ENCODE peak calls at places on chromosomes 5 and 9, in four cellular contexts. B is progenitor cell of endocrine pancreas, Z is epithelial cell of proximal tubule, Q is AG04449. V is an unnamed sample.

GRCh38 chr9:134922066-134922931 is 4.6 kb upstream of the FCN1 start:
- DNase-seq in B (no peak), Z (no peak), Q (no peak), V (no peak)

GRCh38 chr5:132426525-132427138 is 57.1 kb downstream of the SLC22A5 start:
- DNase-seq in B (no peak), Z (no peak), Q (peak; percentile 76), V (no peak)

GRCh38 chr5:81852277-81853004 is 101.5 kb upstream of the SSBP2 start:
- DNase-seq in B (no peak), Z (no peak), Q (no peak), V (no peak)

GRCh38 chr5:98651715-98652114 is 121.7 kb upstream of the RGMB start:
- DNase-seq in B (no peak), Z (no peak), Q (no peak), V (no peak)

GRCh38 chr9:34211395-34211794 is 32.6 kb downstream of the UBAP1 start:
- DNase-seq in B (no peak), Z (no peak), Q (no peak), V (no peak)

GRCh38 chr5:65986796-65987195 is 60.4 kb downstream of the ERBIN start:
- DNase-seq in B (no peak), Z (no peak), Q (no peak), V (no peak)

GRCh38 chr5:26582350-26583040 is 455.9 kb downstream of the CDH9 start:
- DNase-seq in B (no peak), Z (no peak), Q (no peak), V (peak; percentile 61)

GRCh38 chr9:33138768-33139167 is 28.4 kb downstream of the B4GALT1 start:
- DNase-seq in B (no peak), Z (no peak), Q (no peak), V (no peak)

GRCh38 chr9:107971241-107971640 is 481.7 kb upstream of the KLF4 start:
- DNase-seq in B (no peak), Z (no peak), Q (no peak), V (no peak)

GRCh38 chr5:52811067-52811749 is 23.5 kb downstream of the ITGA1 start:
- DNase-seq in B (no peak), Z (no peak), Q (no peak), V (no peak)

GRCh38 chr5:155154973-155155372 is 141.4 kb downstream of the KIF4B start:
- DNase-seq in B (no peak), Z (no peak), Q (no peak), V (peak; percentile 8)

GRCh38 chr5:140674629-140675028 is 1.3 kb upstream of the DND1 start:
- DNase-seq in B (no peak), Z (no peak), Q (no peak), V (no peak)

GRCh38 chr5:146042628-146043279 is 62.6 kb downstream of the PLAC8L1 start:
- DNase-seq in B (no peak), Z (peak; percentile 55), Q (peak; percentile 26), V (no peak)

GRCh38 chr5:115949096-115949495 is 13.2 kb upstream of the LVRN start:
- DNase-seq in B (no peak), Z (no peak), Q (no peak), V (no peak)

GRCh38 chr5:58984009-58984525 is 401.2 kb downstream of the RAB3C start:
- DNase-seq in B (no peak), Z (no peak), Q (no peak), V (no peak)

GRCh38 chr5:150607105-150607504 is 33.4 kb upstream of the SYNPO start:
- DNase-seq in B (no peak), Z (no peak), Q (no peak), V (no peak)

GRCh38 chr5:128551476-128551875 is 13.4 kb upstream of the FBN2 start:
- DNase-seq in B (no peak), Z (no peak), Q (no peak), V (no peak)

GRCh38 chr5:124419531-124419930 is 326.9 kb downstream of the ZNF608 start:
- DNase-seq in B (no peak), Z (no peak), Q (no peak), V (no peak)

GRCh38 chr5:106418196-106418595 is 1252.5 kb downstream of the EFNA5 start:
- DNase-seq in B (no peak), Z (no peak), Q (peak; percentile 16), V (no peak)

GRCh38 chr5:181200816-181201215 is 4.2 kb downstream of the TRIM7 start:
- DNase-seq in B (no peak), Z (no peak), Q (no peak), V (no peak)

GRCh38 chr5:33371660-33372059 is 69.1 kb upstream of the TARS1 start:
- DNase-seq in B (no peak), Z (no peak), Q (peak; percentile 72), V (no peak)

GRCh38 chr5:68379275-68380026 is 163.9 kb downstream of the PIK3R1 start:
- DNase-seq in B (no peak), Z (no peak), Q (no peak), V (no peak)

GRCh38 chr9:95854386-95855015 is 21.0 kb upstream of the ERCC6L2 start:
- DNase-seq in B (no peak), Z (no peak), Q (peak; percentile 53), V (peak; percentile 59)

GRCh38 chr5:138663009-138663408 is 87.8 kb upstream of the HSPA9 start:
- DNase-seq in B (no peak), Z (no peak), Q (no peak), V (no peak)

GRCh38 chr5:178590924-178591423 is 781 bp upstream of the COL23A1 start:
- DNase-seq in B (no peak), Z (no peak), Q (no peak), V (no peak)

GRCh38 chr9:37956904-37957663 is 53.2 kb upstream of the SLC25A51 start:
- DNase-seq in B (no peak), Z (no peak), Q (no peak), V (no peak)

GRCh38 chr9:131651599-131651998 is 88.3 kb downstream of the RAPGEF1 start:
- DNase-seq in B (no peak), Z (no peak), Q (no peak), V (no peak)

GRCh38 chr5:1930501-1930879 is 47.8 kb upstream of the IRX4 start:
- DNase-seq in B (no peak), Z (no peak), Q (no peak), V (no peak)

GRCh38 chr5:103532116-103532734 is 30.4 kb downstream of the NUDT12 start:
- DNase-seq in B (no peak), Z (peak; percentile 60), Q (no peak), V (no peak)

GRCh38 chr9:113875917-113876805 is at the start of gene ZNF618:
- DNase-seq in B (peak; percentile 15), Z (no peak), Q (no peak), V (no peak)

GRCh38 chr9:36451949-36452348 is 51.9 kb upstream of the RNF38 start:
- DNase-seq in B (no peak), Z (no peak), Q (no peak), V (no peak)

GRCh38 chr5:151895660-151896040 is 29.0 kb downstream of the GLRA1 start:
- DNase-seq in B (no peak), Z (no peak), Q (no peak), V (no peak)

GRCh38 chr5:96933764-96934163 is 2.1 kb upstream of the LNPEP start:
- DNase-seq in B (no peak), Z (no peak), Q (no peak), V (no peak)

GRCh38 chr5:14062178-14062577 is 81.0 kb upstream of the TRIO start:
- DNase-seq in B (no peak), Z (peak; percentile 36), Q (no peak), V (no peak)

GRCh38 chr9:112299514-112299913 is 33.9 kb downstream of the PTBP3 start:
- DNase-seq in B (no peak), Z (peak; percentile 16), Q (no peak), V (no peak)

GRCh38 chr5:110865400-110866094 is 126.7 kb downstream of the SLC25A46 start:
- DNase-seq in B (peak; percentile 30), Z (no peak), Q (no peak), V (no peak)

GRCh38 chr9:71383308-71383707 is 261.9 kb upstream of the TRPM3 start:
- DNase-seq in B (no peak), Z (no peak), Q (no peak), V (no peak)

GRCh38 chr5:14190194-14191164 is 47.3 kb downstream of the TRIO start:
- DNase-seq in B (no peak), Z (peak; percentile 88), Q (peak; percentile 97), V (peak; percentile 79)

GRCh38 chr9:125519741-125520140 is 187.3 kb downstream of the MAPKAP1 start:
- DNase-seq in B (no peak), Z (no peak), Q (no peak), V (no peak)

DNA sequence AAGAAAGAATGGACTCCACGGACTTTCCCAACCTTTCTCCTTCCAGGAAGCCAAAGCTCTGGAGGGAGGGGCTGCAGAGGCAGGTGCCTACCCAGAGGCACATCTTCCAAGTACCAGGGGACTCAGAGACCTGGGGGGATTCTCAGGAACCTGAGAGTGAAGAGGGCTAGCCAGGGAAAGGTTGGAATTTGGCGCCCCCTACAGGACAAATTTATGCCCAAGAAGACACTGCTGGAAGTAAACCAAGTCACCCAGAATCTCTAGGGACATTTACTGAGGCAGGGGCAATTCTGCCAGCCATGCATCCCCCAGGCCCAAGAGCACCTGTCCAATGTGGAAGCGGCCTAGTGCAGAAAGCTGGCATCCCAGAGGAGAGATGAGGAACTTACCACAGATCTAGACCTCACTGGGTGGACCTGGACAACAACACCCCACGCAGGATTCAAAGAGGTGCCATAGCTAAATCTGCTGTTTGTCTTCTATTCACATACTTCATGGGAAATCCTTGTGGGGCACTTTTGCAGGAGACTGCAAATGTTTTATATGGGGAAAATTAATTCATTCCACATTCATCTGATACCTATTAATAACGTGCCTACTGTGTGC is 25.9 kb upstream of the IDNK start:
- DNase-seq in B (peak; percentile 36), Z (no peak), Q (no peak), V (peak; percentile 0)
- TF ChIP-seq CTCF in B (peak; percentile 75), Z (peak; percentile 79), Q (peak; percentile 36), V (peak; percentile 75)

GRCh38 chr5:43117092-43117491 is 3.6 kb upstream of the ZNF131 start:
- DNase-seq in B (no peak), Z (no peak), Q (no peak), V (no peak)

GRCh38 chr5:43110606-43111170 is 10.0 kb upstream of the ZNF131 start:
- DNase-seq in B (no peak), Z (no peak), Q (no peak), V (no peak)

GRCh38 chr5:43113546-43113945 is 7.2 kb upstream of the ZNF131 start:
- DNase-seq in B (no peak), Z (no peak), Q (no peak), V (no peak)

GRCh38 chr5:43120720-43121564 is at the start of gene ZNF131:
- DNase-seq in B (peak; percentile 91), Z (peak; percentile 46), Q (peak; percentile 78), V (peak; percentile 92)

GRCh38 chr5:43115968-43116367 is 4.7 kb upstream of the ZNF131 start:
- DNase-seq in B (no peak), Z (no peak), Q (no peak), V (no peak)
- TF ChIP-seq CTCF in B (no peak), Z (no peak), Q (no peak), V (no peak)

GRCh38 chr9:109534151-109534550 is 36.0 kb upstream of the PTPN3 start:
- DNase-seq in B (no peak), Z (no peak), Q (no peak), V (no peak)
- TF ChIP-seq CTCF in B (no peak), Z (no peak), Q (no peak), V (no peak)

DNA sequence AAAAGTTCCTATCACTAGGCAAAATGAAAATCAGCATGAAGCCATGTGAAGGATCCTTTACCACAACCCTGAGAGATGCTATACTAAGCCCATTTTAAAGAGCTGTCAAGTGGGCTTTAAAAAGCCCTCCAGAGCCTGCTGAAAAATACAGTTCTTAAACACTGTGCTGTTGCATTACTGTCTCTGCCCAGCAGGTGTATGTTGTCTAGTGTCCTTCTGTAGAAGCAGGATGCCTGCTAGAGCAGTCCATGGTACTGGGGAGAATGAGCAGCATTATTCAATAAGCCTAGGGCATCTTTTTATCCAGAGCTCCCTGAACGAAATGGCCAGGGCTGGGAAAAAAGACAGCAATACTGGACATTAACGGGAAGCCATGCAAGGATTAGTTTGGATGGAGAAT is 126.2 kb upstream of the PLCXD3 start:
- DNase-seq in B (no peak), Z (no peak), Q (no peak), V (no peak)
- TF ChIP-seq CTCF in B (peak; percentile 51), Z (peak; percentile 52), Q (peak; percentile 10), V (peak; percentile 60)